ENCODE peak calls at places on chromosomes 5 and 9, in five cellular contexts. One of them, this sample, is unnamed.
A peak's percentile ranks its signal among the peaks of the same experiment; 100 is the strongest.

GRCh38 chr5:98341038-98341710 is 432.3 kb upstream of the RGMB start:
- DNase-seq in iPS-NIHi11: no peak
- DNase-seq in SJSA1: no peak
- DNase-seq in HFFc6: peak; percentile 86
- DNase-seq in GM20000: no peak
- DNase-seq in this sample: no peak

GRCh38 chr9:129146441-129146933 is 31.6 kb downstream of the IER5L start:
- DNase-seq in iPS-NIHi11: no peak
- DNase-seq in SJSA1: no peak
- DNase-seq in HFFc6: no peak
- DNase-seq in GM20000: no peak
- DNase-seq in this sample: no peak

GRCh38 chr9:134175291-134175807 is 11.0 kb upstream of the RNU6ATAC start:
- DNase-seq in iPS-NIHi11: peak; percentile 97
- DNase-seq in SJSA1: no peak
- DNase-seq in HFFc6: no peak
- DNase-seq in GM20000: no peak
- DNase-seq in this sample: no peak

GRCh38 chr5:125093776-125094175 is 347.3 kb upstream of the ZNF608 start:
- DNase-seq in iPS-NIHi11: peak; percentile 3
- DNase-seq in SJSA1: peak; percentile 80
- DNase-seq in HFFc6: peak; percentile 75
- DNase-seq in GM20000: no peak
- DNase-seq in this sample: no peak

GRCh38 chr9:87579761-87580626 is 82.3 kb downstream of the DAPK1 start:
- DNase-seq in iPS-NIHi11: no peak
- DNase-seq in SJSA1: no peak
- DNase-seq in HFFc6: no peak
- DNase-seq in GM20000: no peak
- DNase-seq in this sample: no peak

GRCh38 chr5:157892974-157893373 is 34.0 kb upstream of the CLINT1 start:
- DNase-seq in iPS-NIHi11: no peak
- DNase-seq in SJSA1: no peak
- DNase-seq in HFFc6: no peak
- DNase-seq in GM20000: no peak
- DNase-seq in this sample: no peak

GRCh38 chr5:142316051-142316450 is 8.8 kb downstream of the SPRY4 start:
- DNase-seq in iPS-NIHi11: no peak
- DNase-seq in SJSA1: no peak
- DNase-seq in HFFc6: peak; percentile 49
- DNase-seq in GM20000: no peak
- DNase-seq in this sample: no peak

GRCh38 chr5:151250346-151251000 is 2.5 kb upstream of the GM2A start:
- DNase-seq in iPS-NIHi11: no peak
- DNase-seq in SJSA1: no peak
- DNase-seq in HFFc6: no peak
- DNase-seq in GM20000: no peak
- DNase-seq in this sample: no peak

GRCh38 chr9:12266758-12267157 is 426.4 kb upstream of the TYRP1 start:
- DNase-seq in iPS-NIHi11: no peak
- DNase-seq in SJSA1: no peak
- DNase-seq in HFFc6: no peak
- DNase-seq in GM20000: no peak
- DNase-seq in this sample: no peak

GRCh38 chr9:70110194-70111041 is 66.8 kb downstream of the MAMDC2 start:
- DNase-seq in iPS-NIHi11: no peak
- DNase-seq in SJSA1: no peak
- DNase-seq in HFFc6: no peak
- DNase-seq in GM20000: no peak
- DNase-seq in this sample: no peak

GRCh38 chr5:170773031-170773985 is 10.2 kb upstream of the GABRP start:
- DNase-seq in iPS-NIHi11: no peak
- DNase-seq in SJSA1: no peak
- DNase-seq in HFFc6: no peak
- DNase-seq in GM20000: no peak
- DNase-seq in this sample: no peak

GRCh38 chr5:163496286-163496685 is 9.1 kb upstream of the MAT2B start:
- DNase-seq in iPS-NIHi11: no peak
- DNase-seq in SJSA1: peak; percentile 66
- DNase-seq in HFFc6: peak; percentile 41
- DNase-seq in GM20000: no peak
- DNase-seq in this sample: no peak

GRCh38 chr5:143557061-143557818 is 153.8 kb upstream of the NR3C1 start:
- DNase-seq in iPS-NIHi11: no peak
- DNase-seq in SJSA1: no peak
- DNase-seq in HFFc6: peak; percentile 47
- DNase-seq in GM20000: peak; percentile 21
- DNase-seq in this sample: no peak

GRCh38 chr5:25119654-25120053 is 474.9 kb upstream of the CDH10 start:
- DNase-seq in iPS-NIHi11: peak; percentile 33
- DNase-seq in SJSA1: no peak
- DNase-seq in HFFc6: no peak
- DNase-seq in GM20000: peak; percentile 13
- DNase-seq in this sample: no peak

GRCh38 chr9:129868033-129868395 is 32.8 kb downstream of the USP20 start:
- DNase-seq in iPS-NIHi11: no peak
- DNase-seq in SJSA1: no peak
- DNase-seq in HFFc6: no peak
- DNase-seq in GM20000: no peak
- DNase-seq in this sample: no peak

GRCh38 chr5:31824886-31825774 is 186.2 kb downstream of the PDZD2 start:
- DNase-seq in iPS-NIHi11: peak; percentile 55
- DNase-seq in SJSA1: peak; percentile 35
- DNase-seq in HFFc6: peak; percentile 66
- DNase-seq in GM20000: peak; percentile 39
- DNase-seq in this sample: peak; percentile 43

GRCh38 chr9:76135902-76136301 is 245.4 kb downstream of the PCSK5 start:
- DNase-seq in iPS-NIHi11: no peak
- DNase-seq in SJSA1: no peak
- DNase-seq in HFFc6: no peak
- DNase-seq in GM20000: no peak
- DNase-seq in this sample: no peak

GRCh38 chr9:134346151-134346550 is 19.9 kb downstream of the RXRA start:
- DNase-seq in iPS-NIHi11: no peak
- DNase-seq in SJSA1: no peak
- DNase-seq in HFFc6: no peak
- DNase-seq in GM20000: no peak
- DNase-seq in this sample: no peak

GRCh38 chr5:64637144-64637543 is 53.2 kb upstream of the SHISAL2B start:
- DNase-seq in iPS-NIHi11: no peak
- DNase-seq in SJSA1: no peak
- DNase-seq in HFFc6: no peak
- DNase-seq in GM20000: no peak
- DNase-seq in this sample: no peak